ENCODE peak calls at places on chromosome X, in four cellular contexts. M is PC-3, G is breast epithelium, L is suprapubic skin. F is an unnamed sample.

GRCh38 chrX:121755541-121755940 is 708.1 kb downstream of the GLUD2 start:
- DNase-seq in M (no peak), L (no peak), G (no peak), F (no peak)

GRCh38 chrX:119887721-119888425 is 7.8 kb upstream of the AKAP14 start:
- DNase-seq in L (peak), M (peak), G (no peak), F (no peak)

GRCh38 chrX:130086414-130087207 is 23.7 kb downstream of the ELF4 start:
- DNase-seq in L (no peak), M (no peak), G (no peak), F (no peak)

GRCh38 chrX:25013593-25014365 is 2.0 kb downstream of the ARX start:
- DNase-seq in L (no peak), G (no peak), M (no peak), F (no peak)

GRCh38 chrX:137563681-137564651 is 2.0 kb upstream of the ZIC3 start:
- DNase-seq in L (no peak), M (no peak), G (no peak), F (no peak)

GRCh38 chrX:7146703-7147430 is 645 bp upstream of the STS start:
- DNase-seq in L (no peak), G (no peak), M (no peak), F (no peak)

GRCh38 chrX:118974088-118974907 is at the start of gene LONRF3:
- DNase-seq in G (peak), M (peak), L (peak), F (no peak)

GRCh38 chrX:120021927-120022326 is 55.6 kb downstream of the RHOXF2B start:
- DNase-seq in L (no peak), G (no peak), M (no peak), F (no peak)

GRCh38 chrX:10341309-10341708 is 184.5 kb downstream of the CLCN4 start:
- DNase-seq in G (no peak), L (no peak), M (peak), F (no peak)

GRCh38 chrX:2629316-2630168 is 61.6 kb upstream of the CD99 start:
- DNase-seq in M (no peak), G (no peak), L (no peak), F (no peak)

GRCh38 chrX:28946846-28947245 is 359.6 kb downstream of the IL1RAPL1 start:
- DNase-seq in G (no peak), L (no peak), M (no peak), F (no peak)

GRCh38 chrX:145552643-145553042 is 265.0 kb upstream of the SLITRK2 start:
- DNase-seq in M (peak), G (no peak), L (no peak), F (no peak)

GRCh38 chrX:57595381-57595811 is 3.6 kb downstream of the ZXDB start:
- DNase-seq in M (peak), G (no peak), L (no peak), F (no peak)

GRCh38 chrX:123756320-123756719 is 23.5 kb upstream of the THOC2 start:
- DNase-seq in L (no peak), G (no peak), M (peak), F (no peak)

GRCh38 chrX:136212557-136213111 is 38.6 kb downstream of the MAP7D3 start:
- DNase-seq in L (no peak), G (no peak), M (no peak), F (no peak)

GRCh38 chrX:5936438-5936837 is 292.2 kb downstream of the NLGN4X start:
- DNase-seq in L (no peak), M (no peak), G (no peak), F (no peak)

GRCh38 chrX:36609653-36610585 is 398.2 kb upstream of the FAM47C start:
- DNase-seq in G (no peak), M (peak), L (no peak), F (peak)

GRCh38 chrX:56782791-56783449 is 53.9 kb downstream of the NBDY start:
- DNase-seq in G (no peak), L (no peak), M (no peak), F (no peak)

GRCh38 chrX:13741695-13742094 is 7.1 kb downstream of the OFD1 start:
- DNase-seq in M (peak), L (no peak), G (no peak), F (no peak)

GRCh38 chrX:109714340-109714958 is 18.6 kb downstream of the ACSL4 start:
- DNase-seq in M (peak), L (no peak), G (no peak), F (no peak)

GRCh38 chrX:45400380-45400779 is 199.7 kb upstream of the DIPK2B start:
- DNase-seq in M (no peak), L (no peak), G (no peak), F (no peak)

GRCh38 chrX:150499240-150499639 is 69.2 kb upstream of the MTM1 start:
- DNase-seq in G (no peak), L (no peak), M (no peak), F (no peak)

GRCh38 chrX:97806238-97806637 is 922.5 kb downstream of the RPA4 start:
- DNase-seq in G (no peak), L (no peak), M (peak), F (no peak)

GRCh38 chrX:144327515-144327914 is 443.6 kb downstream of the UBE2NL start:
- DNase-seq in G (no peak), M (peak), L (no peak), F (no peak)

GRCh38 chrX:130836447-130836846 is 66.6 kb downstream of the ENOX2 start:
- DNase-seq in G (no peak), L (no peak), M (no peak), F (no peak)

GRCh38 chrX:52852110-52852872 is 15.6 kb downstream of the XAGE3 start:
- DNase-seq in L (no peak), M (peak), G (no peak), F (no peak)

GRCh38 chrX:126064901-126065541 is 101.1 kb downstream of the DCAF12L2 start:
- DNase-seq in G (no peak), L (peak), M (no peak), F (no peak)

GRCh38 chrX:118596428-118596827 is 100.8 kb downstream of the DOCK11 start:
- DNase-seq in G (no peak), M (no peak), L (no peak), F (no peak)

GRCh38 chrX:133685806-133686205 is 270.5 kb upstream of the GPC4 start:
- DNase-seq in L (no peak), G (no peak), M (no peak), F (no peak)

GRCh38 chrX:78314561-78314960 is 12.8 kb downstream of the CYSLTR1 start:
- DNase-seq in M (peak), G (no peak), L (no peak), F (peak)

GRCh38 chrX:14039344-14039743 is 9.7 kb upstream of the GEMIN8 start:
- DNase-seq in M (peak), G (no peak), L (no peak), F (no peak)

GRCh38 chrX:72396117-72396516 is 90.4 kb upstream of the CITED1 start:
- DNase-seq in L (no peak), M (no peak), G (no peak), F (no peak)

GRCh38 chrX:136395271-136395670 is 92.5 kb upstream of the BRS3 start:
- DNase-seq in L (no peak), G (no peak), M (peak), F (no peak)

GRCh38 chrX:105564536-105564935 is 257.8 kb upstream of the NRK start:
- DNase-seq in G (peak), L (no peak), M (peak), F (peak)

GRCh38 chrX:133726211-133726630 is 259.2 kb downstream of the GPC3 start:
- DNase-seq in M (peak), G (no peak), L (no peak), F (peak)

GRCh38 chrX:108527724-108528123 is 88.1 kb downstream of the COL4A5 start:
- DNase-seq in G (no peak), M (no peak), L (no peak), F (no peak)

GRCh38 chrX:129493643-129494042 is 29.6 kb downstream of the SMARCA1 start:
- DNase-seq in L (no peak), M (peak), G (no peak), F (no peak)

GRCh38 chrX:112147206-112147605 is 64.6 kb upstream of the TRPC5 start:
- DNase-seq in M (peak), G (no peak), L (no peak), F (no peak)

GRCh38 chrX:123173833-123174232 is 10.2 kb upstream of the GRIA3 start:
- DNase-seq in M (peak), L (no peak), G (no peak), F (no peak)

GRCh38 chrX:73963682-73964081 is 340.3 kb upstream of the ZCCHC13 start:
- DNase-seq in L (no peak), G (no peak), M (no peak), F (no peak)

GRCh38 chrX:68830486-68831404 is 1.9 kb downstream of the EFNB1 start:
- DNase-seq in L (peak), M (peak), G (no peak), F (no peak)

GRCh38 chrX:68829594-68830485 is 1.0 kb downstream of the EFNB1 start:
- DNase-seq in M (no peak), G (no peak), L (peak), F (no peak)

GRCh38 chrX:68832516-68833447 is 4.0 kb downstream of the EFNB1 start:
- DNase-seq in L (peak), M (no peak), G (no peak), F (no peak)

GRCh38 chrX:68832101-68832416 is 3.2 kb downstream of the EFNB1 start:
- DNase-seq in G (no peak), M (peak), L (peak), F (no peak)

DNA sequence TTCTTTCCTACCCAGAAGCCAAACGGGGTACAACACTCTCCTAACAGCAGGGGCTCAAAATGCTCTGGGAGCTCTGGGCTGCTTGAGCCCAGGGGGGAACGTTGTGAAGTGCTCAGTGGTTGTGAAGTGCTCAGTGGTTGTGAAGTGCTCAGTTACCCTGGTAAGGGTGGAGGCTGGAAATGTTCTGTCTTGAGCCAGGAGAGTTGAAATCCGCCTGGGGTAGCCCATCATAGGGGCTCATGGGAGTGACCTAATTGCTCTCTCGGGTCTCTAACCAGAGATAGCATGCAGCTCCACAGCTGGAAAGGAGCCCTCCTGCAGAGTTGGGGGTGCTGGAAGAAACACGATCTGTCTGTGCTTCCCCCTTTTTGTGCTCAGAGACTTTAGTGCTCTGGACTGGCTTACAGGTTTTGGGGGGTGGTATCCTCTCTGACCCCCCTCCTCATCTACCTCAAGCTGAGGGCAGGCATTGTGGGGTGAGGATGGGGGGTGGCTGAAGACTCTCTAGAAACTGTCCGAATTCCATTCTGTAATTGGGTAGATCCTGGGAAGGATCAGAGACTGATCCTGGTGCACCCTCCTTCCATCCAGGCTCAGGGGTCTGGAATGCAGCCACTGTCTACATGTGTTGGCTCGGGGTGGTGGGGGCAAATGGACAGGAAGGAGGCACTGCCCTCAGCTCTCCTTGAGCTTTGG is 2.7 kb downstream of the EFNB1 start:
- DNase-seq in M (no peak), G (no peak), L (peak), F (no peak)
- H3K27ac ChIP-seq in M (peak), G (peak), L (peak), F (peak)

GRCh38 chrX:11430266-11430665 is 137.1 kb downstream of the AMELX start:
- DNase-seq in G (no peak), L (no peak), M (no peak), F (no peak)

GRCh38 chrX:11429543-11430085 is 136.4 kb downstream of the AMELX start:
- DNase-seq in G (no peak), M (no peak), L (no peak), F (no peak)

GRCh38 chrX:11424903-11425674 is 131.9 kb downstream of the AMELX start:
- DNase-seq in L (no peak), G (no peak), M (peak), F (no peak)

GRCh38 chrX:11426712-11427081 is 133.5 kb downstream of the AMELX start:
- DNase-seq in L (no peak), G (no peak), M (no peak), F (no peak)

GRCh38 chrX:11427082-11428033 is 134.1 kb downstream of the AMELX start:
- DNase-seq in L (peak), M (peak), G (no peak), F (no peak)
- H3K27ac ChIP-seq in L (peak), M (no peak), G (no peak), F (no peak)

GRCh38 chrX:17377047-17377692 is 2.2 kb downstream of the NHS start:
- DNase-seq in G (peak), M (no peak), L (no peak), F (no peak)

GRCh38 chrX:17380221-17380620 is 5.2 kb downstream of the NHS start:
- DNase-seq in L (no peak), G (no peak), M (no peak), F (no peak)

GRCh38 chrX:17376381-17377046 is 1.5 kb downstream of the NHS start:
- DNase-seq in L (no peak), M (peak), G (no peak), F (no peak)

GRCh38 chrX:17375631-17376380 is 806 bp downstream of the NHS start:
- DNase-seq in M (peak), L (no peak), G (no peak), F (no peak)

GRCh38 chrX:17377795-17378194 is 2.8 kb downstream of the NHS start:
- DNase-seq in M (no peak), G (no peak), L (no peak), F (no peak)
- H3K27ac ChIP-seq in M (no peak), G (no peak), L (no peak), F (peak)

DNA sequence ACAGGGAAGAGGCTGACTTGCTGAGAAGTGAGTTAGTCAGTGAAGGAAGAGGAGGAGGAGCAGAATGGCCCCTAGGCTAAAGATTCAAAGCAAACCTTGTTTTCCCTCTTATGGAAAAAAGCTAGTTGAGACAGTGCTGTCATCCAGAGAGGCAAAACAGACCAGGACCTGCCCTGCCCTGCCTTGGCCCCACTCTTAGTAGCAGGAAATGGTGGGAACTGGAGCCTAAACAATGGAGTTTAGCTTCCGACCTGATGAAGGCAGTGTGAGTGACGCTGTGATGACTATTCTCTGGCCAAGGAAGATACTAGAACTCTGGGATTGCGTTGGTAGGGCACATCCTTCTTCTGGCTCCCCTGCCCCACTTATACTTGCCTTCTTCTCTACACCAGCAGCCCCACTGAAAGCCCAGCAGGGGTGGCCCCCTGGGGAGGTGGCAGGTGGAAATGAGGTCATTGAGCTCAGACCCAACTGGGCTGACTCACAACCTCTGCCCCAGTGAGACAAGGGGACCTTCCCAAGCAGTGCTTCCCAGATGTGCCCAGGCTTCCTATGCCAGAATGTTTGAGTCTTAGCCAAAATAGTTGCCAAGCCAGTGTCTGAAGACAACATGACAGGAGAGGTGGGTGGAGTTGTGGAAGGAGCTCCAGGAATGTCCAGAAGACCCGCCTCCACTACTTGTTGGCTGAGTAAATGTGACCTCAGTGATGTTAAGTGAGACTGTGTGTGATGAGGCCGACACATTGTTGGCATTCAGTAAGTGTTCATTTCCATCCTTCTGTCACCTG is 38.8 kb downstream of the MSN start:
- DNase-seq in G (peak), L (no peak), M (peak), F (peak)
- H3K27ac ChIP-seq in G (peak), L (peak), M (peak), F (peak)

GRCh38 chrX:154372612-154373022 is 1.8 kb downstream of the FLNA start:
- DNase-seq in L (no peak), G (peak), M (no peak), F (no peak)

GRCh38 chrX:154376768-154377167 is 2.3 kb upstream of the EMD start:
- DNase-seq in M (no peak), G (no peak), L (no peak), F (no peak)

GRCh38 chrX:154373340-154374306 is 811 bp downstream of the FLNA start:
- DNase-seq in L (no peak), M (peak), G (peak), F (no peak)

GRCh38 chrX:154374361-154375155 is at the start of gene FLNA:
- DNase-seq in L (no peak), M (peak), G (peak), F (no peak)

GRCh38 chrX:154375156-154375504 is 696 bp upstream of the FLNA start:
- DNase-seq in G (no peak), L (no peak), M (no peak), F (no peak)
- H3K27ac ChIP-seq in G (peak), L (peak), M (no peak), F (no peak)

GRCh38 chrX:39894626-39895025 is 203.1 kb downstream of the BCOR start:
- DNase-seq in M (peak), L (no peak), G (no peak), F (no peak)
- H3K27ac ChIP-seq in M (peak), L (no peak), G (peak), F (peak)

F was measured in epithelial cell of prostate.